ENCODE peak calls at places on chromosomes 1 and 21, in eight cellular contexts. I is psoas muscle, P is AG04450, B is PC-9, V is spleen, C is ovary, O is bronchial epithelial cell, X is H1. E is an unnamed sample.

GRCh38 chr1:74474585-74474984 is 37.8 kb downstream of the LRRC53 start:
- DNase-seq in I (no peak), P (no peak), B (no peak), V (no peak), C (no peak), O (no peak), X (no peak), E (no peak)

GRCh38 chr1:36134805-36135339 is 9.8 kb upstream of the COL8A2 start:
- DNase-seq in I (no peak), P (no peak), B (peak; percentile 61), V (no peak), C (peak; percentile 41), O (peak; percentile 98), X (no peak), E (no peak)

GRCh38 chr1:94250341-94250740 is 13.0 kb upstream of the ARHGAP29 start:
- DNase-seq in I (no peak), P (no peak), B (peak; percentile 100), V (no peak), C (no peak), O (no peak), X (no peak), E (no peak)

GRCh38 chr1:67427947-67428346 is 2.3 kb downstream of the SERBP1 start:
- DNase-seq in I (no peak), P (no peak), B (no peak), V (no peak), C (no peak), O (no peak), X (no peak), E (no peak)

GRCh38 chr1:56169856-56170255 is 409.5 kb downstream of the PLPP3 start:
- DNase-seq in I (no peak), P (no peak), B (no peak), V (no peak), C (no peak), O (no peak), X (no peak), E (no peak)

GRCh38 chr1:27527857-27528700 is 38.1 kb upstream of the WASF2 start:
- DNase-seq in I (no peak), P (no peak), B (peak; percentile 48), V (peak; percentile 86), C (peak; percentile 76), O (peak; percentile 73), X (no peak), E (no peak)

GRCh38 chr1:54271341-54271740 is 71.4 kb downstream of the MRPL37 start:
- DNase-seq in I (no peak), P (no peak), B (no peak), V (no peak), C (no peak), O (no peak), X (no peak), E (no peak)

GRCh38 chr1:117610036-117610435 is 4.2 kb downstream of the TENT5C start:
- DNase-seq in I (no peak), P (no peak), B (no peak), V (no peak), C (no peak), O (no peak), X (no peak), E (no peak)

GRCh38 chr1:166975361-166976129 is at the start of gene ILDR2:
- DNase-seq in I (peak; percentile 66), P (no peak), B (no peak), V (peak; percentile 85), C (peak; percentile 20), O (peak; percentile 16), X (peak; percentile 25), E (no peak)

GRCh38 chr1:34918609-34919561 is 10.6 kb downstream of the DLGAP3 start:
- DNase-seq in I (peak; percentile 51), P (no peak), B (no peak), V (no peak), C (no peak), O (no peak), X (peak; percentile 29), E (no peak)

GRCh38 chr1:15188145-15188544 is 34.6 kb downstream of the TMEM51 start:
- DNase-seq in I (no peak), P (no peak), B (no peak), V (no peak), C (no peak), O (no peak), X (no peak), E (no peak)

GRCh38 chr1:88289703-88290102 is 394.4 kb upstream of the PKN2 start:
- DNase-seq in I (no peak), P (no peak), B (no peak), V (no peak), C (no peak), O (no peak), X (no peak), E (no peak)

GRCh38 chr21:42513151-42513984 is at the start of gene SLC37A1:
- DNase-seq in I (peak; percentile 60), P (no peak), B (no peak), V (peak; percentile 90), C (peak; percentile 32), O (no peak), X (no peak), E (no peak)

GRCh38 chr1:197912739-197913494 is 4.3 kb upstream of the LHX9 start:
- DNase-seq in I (no peak), P (no peak), B (no peak), V (no peak), C (no peak), O (no peak), X (no peak), E (no peak)

GRCh38 chr1:184825571-184825970 is 70.9 kb upstream of the EDEM3 start:
- DNase-seq in I (no peak), P (no peak), B (no peak), V (no peak), C (no peak), O (no peak), X (no peak), E (no peak)

GRCh38 chr1:171252482-171252881 is 4.2 kb downstream of the FMO1 start:
- DNase-seq in I (no peak), P (no peak), B (no peak), V (peak; percentile 78), C (no peak), O (no peak), X (no peak), E (no peak)

GRCh38 chr1:209105769-209106168 is 477.7 kb upstream of the CAMK1G start:
- DNase-seq in I (no peak), P (no peak), B (no peak), V (no peak), C (no peak), O (no peak), X (no peak), E (no peak)

DNA sequence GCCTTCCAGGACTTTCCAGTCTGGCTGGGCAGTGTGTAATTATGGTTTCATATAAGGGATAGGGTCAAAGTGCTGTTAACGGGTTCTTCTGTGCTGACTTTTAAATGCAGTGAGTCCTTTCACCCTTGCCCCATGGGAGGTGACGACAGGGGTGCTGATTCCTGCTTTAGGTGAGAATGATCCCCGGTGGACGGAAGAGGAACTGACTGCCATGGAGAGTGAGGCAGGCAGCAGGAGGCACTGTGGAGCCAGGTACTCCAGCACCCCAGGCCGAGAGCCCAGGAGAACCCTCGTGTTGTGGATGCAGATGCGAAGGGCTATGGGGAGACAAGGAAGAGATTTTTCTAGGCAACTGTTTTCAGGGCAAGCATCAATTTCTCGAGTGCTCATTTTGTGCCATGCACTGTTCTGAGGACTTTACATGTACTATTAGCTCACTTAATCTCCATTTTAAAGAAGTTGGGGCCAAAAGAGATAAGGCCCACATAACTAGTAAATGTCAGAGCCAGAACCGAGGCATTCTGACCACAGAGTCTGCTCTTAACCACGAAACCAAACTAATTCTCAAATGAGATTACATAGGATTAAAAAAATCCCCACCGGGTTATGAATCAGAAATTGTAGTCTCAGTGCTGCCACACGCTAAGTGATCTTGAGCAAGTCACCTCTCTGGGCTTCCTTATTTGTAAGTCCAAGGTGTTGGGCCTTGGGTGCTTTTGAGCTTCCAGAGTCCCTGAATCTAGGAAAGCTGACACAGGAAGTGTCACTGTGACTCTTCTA is 28.2 kb downstream of the STPG1 start:
- DNase-seq in I (no peak), P (no peak), B (no peak), V (no peak), C (no peak), O (peak; percentile 67), X (peak; percentile 47), E (no peak)
- TF ChIP-seq CTCF in I (no peak), P (peak; percentile 60), B (peak; percentile 55), V (peak; percentile 34), C (no peak), O (peak; percentile 72), X (peak; percentile 100), E (peak; percentile 66)

GRCh38 chr1:84350104-84350503 is 48.2 kb upstream of the DNASE2B start:
- DNase-seq in I (no peak), P (no peak), B (no peak), V (no peak), C (no peak), O (no peak), X (no peak), E (no peak)

GRCh38 chr1:84350550-84350949 is 47.7 kb upstream of the DNASE2B start:
- DNase-seq in I (no peak), P (no peak), B (no peak), V (no peak), C (no peak), O (no peak), X (no peak), E (no peak)

GRCh38 chr1:84355556-84355955 is 42.7 kb upstream of the DNASE2B start:
- DNase-seq in I (no peak), P (no peak), B (no peak), V (no peak), C (no peak), O (no peak), X (no peak), E (no peak)

GRCh38 chr1:84353665-84354064 is 44.6 kb upstream of the DNASE2B start:
- DNase-seq in I (no peak), P (no peak), B (no peak), V (no peak), C (no peak), O (no peak), X (no peak), E (no peak)

GRCh38 chr1:84352298-84353106 is 45.8 kb upstream of the DNASE2B start:
- DNase-seq in I (no peak), P (no peak), B (no peak), V (no peak), C (no peak), O (no peak), X (no peak), E (no peak)
- H3K27me3 ChIP-seq in I (no peaks in the 10 kb centered on the region), P (no peaks in the 10 kb centered on the region), B (no peaks in the 10 kb centered on the region), V (no peaks in the 10 kb centered on the region), C (no peaks in the 10 kb centered on the region), O (no peaks in the 10 kb centered on the region), X (no peaks in the 10 kb centered on the region), E (no peaks in the 10 kb centered on the region)

DNA sequence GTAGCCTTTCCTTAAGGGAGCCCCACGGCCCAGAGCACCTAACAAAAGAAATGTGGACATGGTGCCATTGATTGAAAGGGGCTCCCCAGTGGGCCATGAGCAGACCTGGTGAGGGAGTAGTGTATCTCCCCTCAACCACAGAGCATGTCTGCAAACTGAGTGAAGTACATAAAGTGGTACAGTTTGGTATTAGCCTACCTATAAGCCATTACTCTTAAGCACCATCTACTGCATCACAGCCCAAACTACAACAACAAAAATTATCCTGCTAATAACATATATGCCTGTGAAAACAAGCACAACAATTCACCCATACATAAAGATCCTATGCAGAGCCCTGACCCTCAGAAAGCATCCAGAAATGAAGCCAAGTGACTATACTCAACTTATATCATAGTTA is 407.8 kb downstream of the PTPRC start:
- DNase-seq in I (no peak), P (no peak), B (no peak), V (no peak), C (no peak), O (peak; percentile 18), X (no peak), E (no peak)
- TF ChIP-seq CTCF in I (no peak), P (no peak), B (no peak), V (no peak), C (no peak), O (peak; percentile 31), X (no peak), E (no peak)

GRCh38 chr1:168414914-168415313 is 128.9 kb downstream of the XCL2 start:
- DNase-seq in I (no peak), P (no peak), B (no peak), V (no peak), C (no peak), O (no peak), X (no peak), E (no peak)
- H3K27me3 ChIP-seq in I (no peaks in the 10 kb centered on the region), P (no peaks in the 10 kb centered on the region), B (no peaks in the 10 kb centered on the region), V (no peaks in the 10 kb centered on the region), C (no peaks in the 10 kb centered on the region), O (no peaks in the 10 kb centered on the region), X (no peaks in the 10 kb centered on the region), E (no peaks in the 10 kb centered on the region)